ENCODE peak calls at places on chromosomes 3 and 15, in six cellular contexts. U is neuronal stem cell; A is upper lobe of right lung; M is psoas muscle; C is HCT116; S is CD8-positive, alpha-beta T cell. L is an unnamed sample. For H3K36me3, the result is how much of the 10 kb centered on the place peaks cover.

GRCh38 chr3:64766463-64766862 is 78.7 kb upstream of the ADAMTS9 start:
- DNase-seq in U (no peak), S (no peak), C (no peak), A (no peak), M (no peak), L (no peak)

GRCh38 chr3:94525039-94525438 is 462.2 kb downstream of the NSUN3 start:
- DNase-seq in M (no peak), A (no peak), C (no peak), S (no peak), U (peak), L (no peak)

GRCh38 chr3:71930056-71930991 is 145.4 kb upstream of the PROK2 start:
- DNase-seq in A (no peak), C (peak), M (no peak), U (peak), S (no peak), L (no peak)

GRCh38 chr3:4492240-4493007 is 724 bp upstream of the ITPR1 start:
- DNase-seq in A (peak), S (peak), U (peak), M (peak), C (no peak), L (peak)

GRCh38 chr3:119529883-119530282 is 29.5 kb downstream of the CD80 start:
- DNase-seq in U (no peak), C (no peak), S (no peak), A (no peak), M (no peak), L (no peak)

GRCh38 chr3:170632780-170633179 is 46.9 kb upstream of the SLC7A14 start:
- DNase-seq in S (no peak), A (no peak), M (no peak), U (no peak), C (no peak), L (no peak)

GRCh38 chr3:143358155-143358792 is 238.7 kb downstream of the CHST2 start:
- DNase-seq in A (no peak), U (no peak), C (no peak), S (no peak), M (no peak), L (no peak)

GRCh38 chr3:30691249-30691880 is 85.0 kb downstream of the TGFBR2 start:
- DNase-seq in S (no peak), A (no peak), U (no peak), C (no peak), M (no peak), L (no peak)

GRCh38 chr15:51114437-51115119 is 19.9 kb upstream of the TNFAIP8L3 start:
- DNase-seq in S (no peak), A (no peak), U (no peak), C (no peak), M (no peak), L (no peak)
- H3K27ac ChIP-seq in S (no peak), A (no peak), U (no peak), C (no peak), M (no peak), L (no peak)

DNA sequence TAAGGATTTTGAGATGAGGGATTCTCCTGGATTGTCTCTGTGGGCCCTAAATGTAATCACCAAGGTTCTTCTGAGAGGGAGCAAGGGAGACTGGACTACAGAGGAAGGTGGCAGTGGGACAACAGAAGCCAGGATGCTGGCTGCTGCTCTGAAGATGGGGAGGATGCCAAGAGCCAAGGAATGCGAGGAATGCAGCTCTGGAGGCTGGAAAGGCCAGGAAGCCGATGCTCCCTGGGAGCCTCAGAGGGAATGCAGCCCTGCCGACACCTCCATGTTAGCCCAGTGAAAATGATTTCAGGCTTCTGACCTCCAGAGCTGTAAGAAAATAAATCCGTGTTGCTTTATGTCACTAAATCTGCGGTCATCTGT is 44.0 kb downstream of the UMPS start:
- DNase-seq in S (no peak), U (peak), M (peak), C (no peak), A (no peak), L (peak)
- H3K4me3 ChIP-seq in S (no peak), U (no peak), M (no peak), C (no peak), A (no peak), L (no peak)

GRCh38 chr15:100209204-100209603 is 132.6 kb downstream of the ADAMTS17 start:
- DNase-seq in S (no peak), U (no peak), A (no peak), C (no peak), M (no peak), L (peak)
- H3K36me3 ChIP-seq in S (under half), U (under half), A (under half), C (under half), M (under half), L (under half)

GRCh38 chr15:87743557-87743956 is 513.0 kb downstream of the NTRK3 start:
- DNase-seq in A (no peak), M (no peak), C (no peak), S (no peak), U (no peak), L (no peak)

GRCh38 chr15:87739866-87740265 is 516.7 kb downstream of the NTRK3 start:
- DNase-seq in A (no peak), C (no peak), U (no peak), M (no peak), S (no peak), L (no peak)

GRCh38 chr15:87744815-87745214 is 511.7 kb downstream of the NTRK3 start:
- DNase-seq in U (no peak), C (no peak), A (no peak), M (no peak), S (no peak), L (no peak)

GRCh38 chr15:87740655-87741344 is 515.7 kb downstream of the NTRK3 start:
- DNase-seq in U (no peak), C (no peak), S (no peak), M (no peak), A (no peak), L (no peak)

DNA sequence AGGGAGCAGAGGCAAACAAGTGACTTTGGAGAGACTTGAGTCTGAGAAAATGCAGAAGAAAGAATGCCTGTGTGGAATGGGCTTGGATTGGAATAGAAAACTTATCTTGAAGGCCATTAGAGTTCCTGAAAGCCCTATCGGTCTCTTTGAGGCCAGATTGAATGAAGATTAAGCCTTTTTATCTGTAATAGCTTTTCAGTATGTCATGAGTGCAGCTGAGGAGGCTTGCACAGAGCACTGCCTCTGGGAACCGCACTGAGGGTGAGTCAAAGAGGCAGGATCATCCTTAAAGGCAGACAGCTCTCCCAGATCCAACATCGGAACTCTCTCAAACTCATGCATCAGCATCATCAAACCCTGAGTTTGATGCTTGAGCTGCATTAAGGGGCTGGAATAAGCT is 515.2 kb downstream of the NTRK3 start:
- DNase-seq in S (no peak), C (no peak), A (no peak), M (no peak), U (no peak), L (no peak)
- H3K27ac ChIP-seq in S (no peak), C (no peak), A (no peak), M (no peak), U (no peak), L (no peak)

GRCh38 chr15:48643776-48644497 is 1.6 kb downstream of the FBN1 start:
- DNase-seq in C (no peak), S (no peak), U (no peak), A (no peak), M (no peak), L (no peak)

GRCh38 chr15:48643236-48643635 is 2.3 kb downstream of the FBN1 start:
- DNase-seq in U (no peak), A (no peak), C (no peak), S (no peak), M (no peak), L (no peak)

GRCh38 chr15:48638966-48639365 is 6.5 kb downstream of the FBN1 start:
- DNase-seq in A (no peak), S (no peak), C (no peak), M (no peak), U (no peak), L (no peak)

GRCh38 chr15:48642795-48643194 is 2.7 kb downstream of the FBN1 start:
- DNase-seq in A (no peak), M (no peak), U (no peak), C (no peak), S (no peak), L (no peak)

GRCh38 chr15:48641416-48641815 is 4.1 kb downstream of the FBN1 start:
- DNase-seq in C (no peak), U (no peak), A (no peak), M (no peak), S (no peak), L (no peak)
- H3K4me3 ChIP-seq in C (no peak), U (no peak), A (peak), M (peak), S (no peak), L (no peak)

DNA sequence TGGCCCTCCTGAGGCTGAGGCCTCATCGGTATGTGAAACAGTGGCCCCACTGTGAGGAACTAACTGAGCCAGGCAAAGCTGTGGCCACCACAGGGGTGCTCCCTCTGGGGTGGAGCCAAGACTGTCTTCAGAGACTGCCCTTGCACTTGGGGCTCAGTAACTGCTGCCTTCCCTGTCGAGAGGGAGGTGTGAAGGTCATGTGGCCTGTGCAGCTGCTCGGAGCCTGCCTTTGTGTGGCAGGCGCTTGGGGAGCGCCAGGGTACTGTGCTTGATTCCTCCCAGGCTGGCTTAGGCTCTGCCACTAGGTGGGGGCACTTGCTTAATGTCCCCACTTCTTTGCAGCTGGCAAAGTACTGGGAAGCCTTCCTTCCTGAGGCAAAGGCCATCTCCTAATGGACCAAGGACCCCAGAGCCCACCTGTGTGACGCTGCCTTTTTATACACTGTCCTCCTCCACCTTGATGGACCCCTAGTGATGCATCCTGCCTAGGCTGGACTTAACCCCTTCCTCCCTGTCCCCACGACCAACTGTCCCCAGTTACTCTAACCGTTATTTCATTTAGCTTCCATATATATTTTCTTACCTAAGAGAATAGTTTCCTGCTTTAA is 14.2 kb upstream of the SNX22 start:
- DNase-seq in M (no peak), A (no peak), U (no peak), S (no peak), C (no peak), L (no peak)
- H3K36me3 ChIP-seq in M (under half), A (half or more), U (half or more), S (half or more), C (under half), L (half or more)